ENCODE peak calls at places on chromosomes 5 and 9, in four cellular contexts. N is IMR-90, S is GM23338, X is astrocyte of the spinal cord. E is an unnamed sample.

GRCh38 chr9:3200331-3200774 is 325.4 kb downstream of the RFX3 start:
- DNase-seq in N (peak; percentile 80), S (no peak), X (peak; percentile 42), E (no peak)

GRCh38 chr9:96122756-96123155 is 179.2 kb downstream of the HSD17B3 start:
- DNase-seq in N (peak; percentile 58), S (no peak), X (peak; percentile 69), E (peak; percentile 11)

GRCh38 chr5:71937906-71938698 is 169.2 kb upstream of the MAP1B start:
- DNase-seq in N (no peak), S (no peak), X (no peak), E (no peak)

GRCh38 chr9:37036237-37037136 is 2.4 kb upstream of the PAX5 start:
- DNase-seq in N (peak; percentile 12), S (peak; percentile 53), X (peak; percentile 26), E (no peak)

GRCh38 chr5:39062530-39062929 is 11.7 kb downstream of the RICTOR start:
- DNase-seq in N (no peak), S (no peak), X (no peak), E (no peak)

GRCh38 chr5:75690669-75691068 is 26.6 kb downstream of the POC5 start:
- DNase-seq in N (peak; percentile 21), S (no peak), X (no peak), E (no peak)

GRCh38 chr9:93126825-93127368 is 7.2 kb downstream of the NINJ1 start:
- DNase-seq in N (no peak), S (peak; percentile 32), X (no peak), E (no peak)

GRCh38 chr9:113910036-113910639 is 34.0 kb downstream of the ZNF618 start:
- DNase-seq in N (no peak), S (no peak), X (no peak), E (no peak)

GRCh38 chr9:10252174-10252573 is 360.6 kb downstream of the PTPRD start:
- DNase-seq in N (no peak), S (no peak), X (no peak), E (no peak)

GRCh38 chr5:22514231-22514630 is 338.9 kb downstream of the CDH12 start:
- DNase-seq in N (no peak), S (no peak), X (peak; percentile 1), E (no peak)

GRCh38 chr5:177984565-177985166 is 11.4 kb downstream of the PROP1 start:
- DNase-seq in N (no peak), S (peak; percentile 44), X (no peak), E (no peak)
- H3K4me3 ChIP-seq in N (no peak overlapping the region), S (peak overlapping the region; percentile 47), X (no peak overlapping the region), E (no peak overlapping the region)

DNA sequence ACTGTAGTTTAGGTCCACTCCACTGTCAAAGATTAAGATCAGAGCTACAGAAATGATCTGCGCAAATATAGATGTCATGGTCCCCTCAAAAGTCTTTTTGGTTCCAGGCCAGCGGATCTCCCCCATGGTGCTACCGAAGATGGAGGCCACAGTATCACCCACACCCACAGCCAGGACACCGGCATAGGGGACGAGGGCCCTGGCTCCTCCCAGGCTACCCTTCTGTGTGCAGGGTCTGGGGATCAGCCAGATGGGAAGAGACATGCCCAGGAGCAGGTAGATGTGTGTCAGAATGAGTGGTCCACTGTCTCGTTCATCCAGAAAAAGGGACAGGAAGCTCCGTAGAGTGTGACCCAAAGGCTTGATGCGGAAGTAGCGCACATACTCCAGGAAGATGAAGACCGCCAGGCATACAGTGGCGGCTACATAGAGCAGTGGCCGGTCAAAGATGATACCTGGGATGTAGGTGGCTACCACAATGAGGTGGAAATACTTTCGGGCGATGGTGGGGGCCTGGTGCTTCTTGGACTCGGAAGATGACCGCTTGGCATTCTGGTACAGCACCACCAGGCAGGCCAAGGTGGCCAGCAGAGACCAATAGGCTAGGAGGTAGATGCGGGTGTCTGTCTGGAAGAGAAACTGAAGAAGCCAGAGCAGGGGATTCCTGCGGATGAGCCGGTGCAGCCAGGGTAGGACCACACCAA is 1.5 kb downstream of the DOLK start:
- DNase-seq in N (no peak), S (no peak), X (no peak), E (no peak)
- H3K4me3 ChIP-seq in N (no peak overlapping the region), S (peak overlapping the region; percentile 99), X (no peak overlapping the region), E (no peak overlapping the region)

DNA sequence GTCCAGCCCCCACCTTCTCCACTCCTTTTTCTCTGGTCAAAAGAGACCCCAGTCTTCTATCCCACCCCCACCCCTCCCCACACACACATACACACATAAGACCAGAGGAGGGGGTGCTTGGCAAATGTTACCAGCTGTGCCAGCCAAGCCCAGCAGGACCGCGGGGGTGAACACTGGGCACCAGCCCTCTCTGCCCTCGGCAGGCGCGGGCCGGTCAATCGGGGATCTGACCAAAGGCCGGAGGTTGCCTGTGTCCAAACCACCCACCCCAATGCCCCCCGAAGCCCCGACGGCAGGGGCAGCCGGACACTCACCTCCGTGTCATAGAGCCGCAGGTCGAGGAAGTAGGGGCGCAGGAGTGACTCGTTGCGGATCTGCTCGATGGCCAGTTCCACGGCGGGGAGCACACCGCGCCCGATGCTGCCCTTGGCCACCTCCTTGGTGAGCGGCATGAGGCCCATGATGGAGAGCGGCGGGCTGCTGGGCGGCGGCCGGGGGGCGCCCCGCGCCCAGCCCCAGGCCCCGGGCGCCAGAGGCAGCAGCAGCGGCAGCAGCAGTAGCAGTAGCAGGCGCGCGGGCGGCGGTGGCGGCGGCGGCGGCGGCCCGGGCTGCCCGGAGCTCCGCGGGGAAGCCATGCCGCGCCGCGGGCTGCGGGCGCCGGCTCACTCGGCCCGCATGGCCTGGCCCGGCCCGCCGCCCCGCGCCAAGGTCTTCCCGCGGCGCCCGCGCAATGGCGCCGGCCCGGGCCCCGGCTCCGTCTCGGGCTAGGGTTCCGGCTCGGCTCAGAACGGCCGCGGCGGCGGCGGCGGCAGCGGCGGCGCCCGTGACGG is 417 bp downstream of the GABBR2 start:
- DNase-seq in N (no peak), S (peak; percentile 37), X (no peak), E (no peak)
- H3K4me3 ChIP-seq in N (peak overlapping the region; percentile 45), S (peak overlapping the region; percentile 62), X (no peak overlapping the region), E (peak overlapping the region; percentile 14)

DNA sequence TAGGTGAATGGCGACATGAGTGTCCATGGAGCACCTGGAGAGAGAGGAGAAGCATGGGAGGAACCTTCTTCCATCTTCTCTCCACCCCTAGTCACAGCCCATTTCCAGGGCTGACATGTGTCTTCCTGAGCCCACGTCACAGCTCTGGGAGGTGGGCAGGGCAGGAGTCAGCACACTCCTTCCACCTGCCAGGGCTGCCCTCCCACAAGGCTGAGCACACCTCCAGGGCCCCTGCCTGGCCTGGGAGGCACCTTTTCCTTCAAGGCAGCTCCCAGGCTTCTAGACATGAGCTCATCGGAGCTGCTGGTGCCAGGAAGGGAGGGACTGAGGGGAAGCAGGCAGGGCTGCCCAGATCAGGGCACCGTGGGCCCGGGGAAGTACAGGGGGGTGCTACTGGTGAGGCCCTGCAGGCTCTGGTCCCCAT is 13.6 kb upstream of the SYNPO start:
- DNase-seq in N (no peak), S (no peak), X (no peak), E (no peak)
- H3K4me3 ChIP-seq in N (no peak overlapping the region), S (no peak overlapping the region), X (no peak overlapping the region), E (no peak overlapping the region)

DNA sequence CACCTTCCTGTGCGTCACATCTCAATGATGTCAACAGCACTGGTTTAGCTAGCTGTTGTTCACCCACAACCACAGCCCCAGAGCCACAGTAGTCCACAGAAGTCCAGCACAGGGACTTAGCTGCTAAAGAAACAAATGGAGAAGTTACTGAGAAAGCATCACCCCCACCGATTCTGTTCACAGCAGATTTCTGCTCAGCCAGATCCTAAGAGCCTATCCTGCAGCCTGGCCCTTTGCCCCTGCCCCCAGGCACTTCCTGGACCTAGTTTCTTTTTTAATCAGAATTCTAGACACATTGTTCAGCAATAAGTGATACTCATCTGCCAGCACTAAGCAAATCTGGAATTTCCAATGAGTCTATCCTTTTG is 7.4 kb downstream of the B4GALT1 start:
- DNase-seq in N (peak; percentile 92), S (no peak), X (peak; percentile 87), E (peak; percentile 67)
- H3K4me3 ChIP-seq in N (no peak overlapping the region), S (no peak overlapping the region), X (no peak overlapping the region), E (no peak overlapping the region)

GRCh38 chr9:91837982-91838731 is 111.9 kb downstream of the ROR2 start:
- DNase-seq in N (peak; percentile 71), S (no peak), X (no peak), E (no peak)
- H3K4me3 ChIP-seq in N (no peak overlapping the region), S (no peak overlapping the region), X (no peak overlapping the region), E (no peak overlapping the region)

GRCh38 chr9:91905958-91906585 is 44.0 kb downstream of the ROR2 start:
- DNase-seq in N (no peak), S (no peak), X (no peak), E (no peak)
- H3K4me3 ChIP-seq in N (no peak overlapping the region), S (no peak overlapping the region), X (no peak overlapping the region), E (peak overlapping the region; percentile 17)

E was measured in astrocyte of the cerebellum.